ENCODE peak calls at places on chromosomes 6 and 20, in seven cellular contexts. E is PC-3, K is upper lobe of right lung, B is colonic mucosa, Z is left ventricle myocardium inferior, Y is HepG2, L is prostate gland. X is an unnamed sample.

GRCh38 chr20:60694763-60695162 is 557.3 kb upstream of the CDH4 start:
- DNase-seq in B (no peak), E (no peak), Z (no peak), L (no peak), Y (no peak), K (no peak), X (no peak)

GRCh38 chr6:34248198-34248726 is 544 bp downstream of the SMIM29 start:
- DNase-seq in Z (peak; percentile 69), E (peak; percentile 43), B (peak; percentile 77), K (peak; percentile 85), L (no peak), Y (peak; percentile 35), X (no peak)

GRCh38 chr6:167748046-167748445 is 78.7 kb upstream of the AFDN start:
- DNase-seq in E (no peak), K (no peak), Z (no peak), B (no peak), L (no peak), Y (no peak), X (no peak)

GRCh38 chr20:31560094-31560899 is 44.8 kb upstream of the ID1 start:
- DNase-seq in Y (peak; percentile 83), B (peak; percentile 74), L (peak; percentile 40), E (peak; percentile 69), K (peak; percentile 87), Z (peak; percentile 67), X (peak; percentile 92)

GRCh38 chr6:56022678-56023077 is 147.3 kb upstream of the BMP5 start:
- DNase-seq in E (no peak), B (no peak), Z (no peak), L (no peak), Y (no peak), K (no peak), X (no peak)

GRCh38 chr6:68139130-68139529 is 496.0 kb upstream of the ADGRB3 start:
- DNase-seq in B (no peak), Z (no peak), K (no peak), E (no peak), Y (no peak), L (no peak), X (no peak)

GRCh38 chr6:169536446-169537170 is 165.2 kb downstream of the WDR27 start:
- DNase-seq in L (no peak), K (no peak), B (no peak), Z (no peak), E (peak; percentile 69), Y (peak; percentile 16), X (peak; percentile 48)

GRCh38 chr20:56554869-56555268 is 21.8 kb downstream of the FAM209B start:
- DNase-seq in L (peak; percentile 43), K (no peak), Y (peak; percentile 92), E (peak; percentile 99), B (peak; percentile 38), Z (no peak), X (peak; percentile 95)

GRCh38 chr20:54122681-54123586 is 50.9 kb downstream of the CYP24A1 start:
- DNase-seq in L (no peak), B (no peak), Z (no peak), K (no peak), E (no peak), Y (peak; percentile 91), X (no peak)

GRCh38 chr6:43147289-43147688 is 23.8 kb upstream of the SRF start:
- DNase-seq in Z (no peak), K (no peak), B (no peak), Y (no peak), E (no peak), L (no peak), X (no peak)

GRCh38 chr6:29827579-29828470 is at the start of gene HLA-G:
- DNase-seq in L (no peak), K (no peak), E (no peak), Z (no peak), Y (no peak), B (peak; percentile 64), X (no peak)
- H3K4me3 ChIP-seq in L (no peak within 1 kb of the TSS), K (peak within 1 kb of the TSS; percentile 32), E (no peak within 1 kb of the TSS), Z (peak within 1 kb of the TSS; percentile 61), Y (no peak within 1 kb of the TSS), B (peak within 1 kb of the TSS; percentile 48), X (no peak within 1 kb of the TSS)

DNA sequence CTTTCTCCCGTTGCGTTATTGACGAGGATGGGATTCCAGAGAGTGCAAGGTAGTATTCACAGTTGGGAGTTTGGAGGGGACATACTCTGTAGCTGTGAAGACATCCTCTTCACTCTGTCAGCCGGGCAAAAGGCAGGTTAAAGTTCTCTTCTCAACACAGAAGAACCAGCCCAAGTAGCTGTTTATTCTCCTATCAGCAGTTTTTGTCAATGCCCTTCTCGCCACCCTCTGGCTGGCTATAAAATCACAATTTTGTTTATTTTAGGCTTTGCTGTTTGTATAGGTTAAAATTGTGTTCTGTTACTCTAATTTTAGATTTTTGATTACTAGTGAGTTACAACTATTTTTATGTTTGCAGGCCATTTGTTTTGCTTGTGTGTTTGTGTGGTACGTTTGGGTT is 37.9 kb upstream of the MAS1 start:
- DNase-seq in Z (no peak), Y (no peak), L (no peak), B (no peak), E (peak; percentile 31), K (no peak), X (peak; percentile 39)
- TF ChIP-seq CTCF in Z (peak; percentile 21), Y (peak; percentile 45), L (no peak), B (peak; percentile 10), E (peak; percentile 50), K (peak; percentile 31), X (peak; percentile 34)

GRCh38 chr20:10724774-10725173 is 51.0 kb upstream of the JAG1 start:
- DNase-seq in Z (no peak), L (no peak), Y (no peak), B (no peak), E (no peak), K (no peak), X (no peak)

GRCh38 chr20:10720550-10720949 is 46.8 kb upstream of the JAG1 start:
- DNase-seq in K (no peak), L (no peak), E (no peak), Y (no peak), Z (no peak), B (no peak), X (no peak)

GRCh38 chr20:10719740-10720380 is 46.1 kb upstream of the JAG1 start:
- DNase-seq in L (no peak), K (no peak), Z (no peak), B (no peak), Y (peak; percentile 46), E (peak; percentile 48), X (no peak)

GRCh38 chr20:10718671-10719070 is 44.9 kb upstream of the JAG1 start:
- DNase-seq in B (no peak), E (no peak), Z (no peak), L (no peak), K (no peak), Y (no peak), X (no peak)

GRCh38 chr20:10721112-10721896 is 47.5 kb upstream of the JAG1 start:
- DNase-seq in K (no peak), B (no peak), Z (no peak), E (no peak), Y (no peak), L (no peak), X (no peak)
- H3K4me3 ChIP-seq in K (no peak overlapping the region), B (no peak overlapping the region), Z (no peak overlapping the region), E (no peak overlapping the region), Y (no peak overlapping the region), L (no peak overlapping the region), X (no peak overlapping the region)

DNA sequence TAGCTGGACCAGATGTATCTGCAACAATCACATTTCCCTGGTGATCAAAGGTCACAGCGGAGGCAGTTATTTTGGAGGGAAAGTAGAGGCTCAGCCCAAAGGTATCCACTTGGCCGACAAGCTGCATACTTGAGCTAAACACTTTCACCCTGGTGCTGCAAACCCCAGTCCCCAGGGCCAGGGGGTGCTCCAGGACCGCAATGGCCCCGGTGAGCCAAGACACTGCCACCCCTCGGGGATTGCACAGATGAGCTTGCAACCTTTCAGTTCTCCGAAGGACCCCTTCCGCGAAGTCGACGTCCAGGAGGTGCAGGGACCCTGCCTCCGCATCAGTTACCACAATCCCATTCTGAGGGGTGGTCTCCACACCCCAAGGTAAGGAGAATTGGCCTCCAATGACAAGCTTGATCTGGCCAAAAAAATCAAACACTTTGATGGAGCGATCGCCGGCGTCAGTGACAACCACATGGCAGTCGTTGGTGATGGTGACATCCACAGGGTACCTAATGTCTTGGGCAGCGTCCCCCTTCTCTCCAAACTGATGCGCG is 823 bp downstream of the NHLRC1 start:
- DNase-seq in E (no peak), B (no peak), Y (peak; percentile 27), L (no peak), K (no peak), Z (no peak), X (no peak)
- TF ChIP-seq CTCF in E (no peak), B (no peak), Y (peak; percentile 74), L (no peak), K (no peak), Z (no peak), X (no peak)

GRCh38 chr6:166544294-166544605 is 42.2 kb downstream of the RAMACL start:
- DNase-seq in E (no peak), B (no peak), Y (no peak), Z (no peak), L (no peak), K (no peak), X (no peak)

GRCh38 chr6:166543603-166544293 is 42.7 kb downstream of the RAMACL start:
- DNase-seq in E (no peak), K (no peak), B (no peak), L (no peak), Z (no peak), Y (no peak), X (no peak)

GRCh38 chr6:166541366-166541765 is 45.1 kb downstream of the RAMACL start:
- DNase-seq in E (no peak), B (no peak), L (no peak), K (no peak), Z (no peak), Y (no peak), X (no peak)

GRCh38 chr6:166541876-166542579 is 44.5 kb downstream of the RAMACL start:
- DNase-seq in K (no peak), Z (no peak), Y (no peak), L (no peak), E (no peak), B (no peak), X (no peak)

GRCh38 chr6:166542580-166542912 is 43.9 kb downstream of the RAMACL start:
- DNase-seq in B (peak; percentile 32), L (no peak), Y (no peak), E (peak; percentile 70), Z (no peak), K (no peak), X (no peak)
- H3K4me3 ChIP-seq in B (peak overlapping the region; percentile 4), L (no peak overlapping the region), Y (no peak overlapping the region), E (peak overlapping the region; percentile 47), Z (no peak overlapping the region), K (no peak overlapping the region), X (no peak overlapping the region)

DNA sequence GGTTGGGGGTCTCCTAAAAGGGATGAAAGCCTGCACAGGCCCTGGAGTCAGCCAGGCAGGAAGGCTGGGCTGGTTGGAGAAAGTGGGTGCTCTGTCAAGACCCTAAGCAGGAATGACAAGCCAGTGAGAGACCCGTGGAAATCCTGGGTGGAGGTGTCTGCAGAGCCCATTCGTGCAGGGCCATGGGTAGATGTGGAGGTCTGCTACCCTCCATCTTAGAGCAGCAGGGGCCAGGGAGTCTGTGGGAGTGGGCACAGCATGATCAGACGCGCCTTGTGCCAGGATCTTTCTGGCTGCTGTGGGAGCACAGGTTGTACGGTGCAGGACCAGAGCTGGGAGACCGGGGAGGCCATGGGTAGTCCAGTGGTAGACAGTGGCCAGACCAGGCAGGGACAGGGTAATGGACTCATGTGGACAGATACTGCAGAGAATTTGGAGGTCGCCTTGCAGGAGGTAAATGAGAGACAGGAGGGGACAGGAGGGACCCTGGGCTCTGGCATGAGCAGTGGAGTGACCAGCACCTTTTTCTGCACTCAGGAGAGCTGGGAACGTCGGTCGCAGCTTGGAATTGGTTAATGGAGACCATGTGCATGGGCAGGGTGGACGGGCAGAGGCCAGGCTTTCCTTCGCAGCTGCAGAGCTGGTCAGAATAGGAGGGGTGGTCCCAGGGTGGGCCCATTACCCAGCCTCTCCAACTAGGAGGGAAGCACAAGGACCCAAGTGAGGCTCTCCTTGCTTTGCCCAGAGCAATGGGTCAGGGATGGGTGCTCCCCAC is 203.5 kb upstream of the PMEPA1 start:
- DNase-seq in B (no peak), K (peak; percentile 61), Y (no peak), Z (no peak), L (no peak), E (no peak), X (no peak)
- TF ChIP-seq CTCF in B (no peak), K (no peak), Y (no peak), Z (no peak), L (no peak), E (no peak), X (no peak)

X was measured in fibroblast of pulmonary artery.